ENCODE peak calls at places on chromosomes 4 and X, in ten cellular contexts. G is heart left ventricle, R is A549, N is esophagus squamous epithelium, B is breast epithelium, J is body of pancreas, Y is ovary, W is IMR-90, C is stomach, M is uterus. P is an unnamed sample.

GRCh38 chr4:38591617-38592337 is 72.2 kb upstream of the KLF3 start:
- DNase-seq in B (peak), C (no peak), Y (no peak), M (peak), G (no peak), R (no peak), W (no peak), N (no peak), J (no peak), P (no peak)

GRCh38 chrX:42976729-42977366 is 198.9 kb upstream of the PPP1R2C start:
- DNase-seq in R (no peak), J (peak), C (peak), Y (no peak), N (no peak), B (no peak), W (no peak), G (no peak), M (no peak), P (no peak)

GRCh38 chr4:124948976-124949597 is 236.6 kb upstream of the ANKRD50 start:
- DNase-seq in C (peak), M (no peak), J (no peak), G (no peak), N (no peak), W (peak), Y (no peak), B (no peak), R (no peak), P (no peak)

GRCh38 chr4:177125656-177126055 is 184.0 kb upstream of the NEIL3 start:
- DNase-seq in Y (no peak), C (no peak), M (no peak), N (no peak), W (peak), B (no peak), R (no peak), G (no peak), J (no peak), P (no peak)

GRCh38 chrX:68634649-68635227 is 12.7 kb upstream of the STARD8 start:
- DNase-seq in M (no peak), Y (no peak), J (no peak), G (no peak), C (no peak), R (no peak), B (no peak), N (no peak), W (peak), P (no peak)

GRCh38 chr4:93710101-93710846 is 118.3 kb upstream of the ATOH1 start:
- DNase-seq in G (no peak), M (no peak), Y (no peak), W (no peak), B (no peak), J (no peak), N (no peak), C (no peak), R (no peak), P (no peak)

GRCh38 chrX:78712381-78712780 is 35.1 kb upstream of the LPAR4 start:
- DNase-seq in N (no peak), J (no peak), C (no peak), Y (no peak), G (no peak), W (no peak), M (no peak), R (no peak), B (no peak), P (no peak)

GRCh38 chr4:119118397-119118796 is 17.2 kb upstream of the MYOZ2 start:
- DNase-seq in C (no peak), M (no peak), B (no peak), R (no peak), G (no peak), N (no peak), J (no peak), Y (no peak), W (no peak), P (no peak)

GRCh38 chrX:17939724-17940123 is 78.6 kb upstream of the RAI2 start:
- DNase-seq in Y (no peak), N (no peak), G (no peak), B (no peak), W (no peak), R (no peak), C (no peak), J (peak), M (peak), P (no peak)

GRCh38 chr4:2101346-2102044 is 42.4 kb downstream of the NAT8L start:
- DNase-seq in W (peak), R (no peak), G (no peak), Y (no peak), B (no peak), J (no peak), M (no peak), C (no peak), N (no peak), P (no peak)

GRCh38 chr4:2512396-2513135 is 23.9 kb upstream of the FAM193A start:
- DNase-seq in N (no peak), Y (no peak), W (no peak), R (no peak), G (no peak), M (no peak), J (no peak), C (no peak), B (no peak), P (no peak)

GRCh38 chr4:108081251-108081650 is 87.5 kb downstream of the LEF1 start:
- DNase-seq in B (no peak), J (no peak), M (no peak), G (no peak), C (no peak), R (no peak), Y (no peak), N (no peak), W (no peak), P (no peak)

GRCh38 chr4:158822348-158822747 is 53.5 kb downstream of the FNIP2 start:
- DNase-seq in Y (no peak), R (no peak), C (no peak), J (no peak), M (no peak), W (no peak), G (no peak), B (no peak), N (no peak), P (no peak)

GRCh38 chrX:46236411-46236810 is 308.8 kb downstream of the ZNF674 start:
- DNase-seq in J (no peak), N (no peak), B (no peak), G (no peak), M (no peak), C (no peak), Y (no peak), W (no peak), R (no peak), P (no peak)

GRCh38 chr4:180960758-180961401 is 1282.3 kb upstream of the TENM3 start:
- DNase-seq in M (no peak), J (no peak), W (no peak), N (no peak), C (no peak), B (no peak), Y (no peak), G (no peak), R (no peak), P (no peak)

GRCh38 chrX:16239211-16239610 is 71.9 kb downstream of the MAGEB17 start:
- DNase-seq in R (peak), W (peak), G (no peak), C (no peak), B (no peak), N (no peak), J (no peak), M (no peak), Y (no peak), P (no peak)

GRCh38 chr4:136025540-136025939 is 1506.8 kb downstream of the PCDH18 start:
- DNase-seq in M (no peak), B (no peak), W (no peak), J (no peak), R (no peak), Y (no peak), N (no peak), C (no peak), G (no peak), P (no peak)

GRCh38 chr4:139684351-139684750 is 18.7 kb downstream of the MGST2 start:
- DNase-seq in N (no peak), C (no peak), G (no peak), W (no peak), R (no peak), Y (no peak), J (no peak), B (no peak), M (no peak), P (no peak)

GRCh38 chr4:84481879-84482245 is 17.2 kb downstream of the NKX6-1 start:
- DNase-seq in N (no peak), Y (no peak), B (no peak), J (no peak), M (no peak), C (no peak), G (no peak), W (no peak), R (no peak), P (no peak)

GRCh38 chr4:27239651-27240050 is 379.0 kb downstream of the STIM2 start:
- DNase-seq in W (no peak), R (no peak), N (no peak), Y (no peak), J (no peak), B (no peak), G (no peak), C (no peak), M (no peak), P (no peak)

GRCh38 chr4:136748777-136749176 is 783.5 kb downstream of the PCDH18 start:
- DNase-seq in N (no peak), G (no peak), R (no peak), C (no peak), M (no peak), J (no peak), Y (no peak), B (no peak), W (peak), P (no peak)

GRCh38 chr4:182085051-182085480 is 158.1 kb upstream of the TENM3 start:
- DNase-seq in M (no peak), C (no peak), B (no peak), R (no peak), G (no peak), J (no peak), Y (no peak), N (no peak), W (no peak), P (no peak)

GRCh38 chr4:4990857-4991540 is 28.3 kb downstream of the CYTL1 start:
- DNase-seq in N (no peak), C (peak), B (no peak), G (peak), R (peak), W (peak), J (peak), Y (peak), M (peak), P (no peak)

GRCh38 chrX:23202316-23202715 is 132.3 kb upstream of the PTCHD1 start:
- DNase-seq in C (no peak), M (no peak), Y (no peak), G (no peak), N (no peak), W (no peak), R (no peak), B (no peak), J (no peak), P (no peak)

GRCh38 chrX:110795645-110796510 is at the start of gene CHRDL1:
- DNase-seq in C (no peak), R (peak), N (no peak), Y (peak), B (no peak), J (peak), G (no peak), W (no peak), M (peak), P (no peak)

GRCh38 chrX:132231587-132231986 is 12.3 kb upstream of the RAP2C start:
- DNase-seq in N (no peak), R (no peak), J (no peak), W (no peak), B (no peak), G (no peak), M (no peak), Y (no peak), C (no peak), P (no peak)

GRCh38 chrX:130726661-130727060 is 176.3 kb downstream of the ENOX2 start:
- DNase-seq in M (no peak), J (no peak), N (no peak), Y (no peak), C (no peak), B (no peak), R (no peak), W (peak), G (no peak), P (no peak)

GRCh38 chr4:175054980-175055379 is 136.8 kb downstream of the ADAM29 start:
- DNase-seq in Y (no peak), B (no peak), G (no peak), M (no peak), W (no peak), C (no peak), N (no peak), R (no peak), J (no peak), P (no peak)

GRCh38 chrX:149461746-149462145 is 43.4 kb downstream of the IDS start:
- DNase-seq in B (no peak), W (no peak), M (no peak), G (no peak), J (no peak), C (no peak), Y (no peak), N (no peak), R (no peak), P (no peak)

GRCh38 chr4:22363071-22363470 is 152.8 kb downstream of the ADGRA3 start:
- DNase-seq in M (no peak), N (no peak), R (no peak), B (no peak), C (no peak), J (no peak), G (no peak), Y (no peak), W (peak), P (no peak)

GRCh38 chr4:1045595-1046201 is 34.3 kb downstream of the FGFRL1 start:
- DNase-seq in N (no peak), C (no peak), J (peak), B (no peak), M (peak), W (no peak), R (no peak), Y (peak), G (peak), P (peak)

GRCh38 chr4:110087116-110087708 is 111.2 kb downstream of the ELOVL6 start:
- DNase-seq in W (peak), M (no peak), G (no peak), R (no peak), Y (no peak), N (no peak), B (no peak), J (no peak), C (no peak), P (no peak)

GRCh38 chrX:152642931-152643525 is 5.3 kb downstream of the GABRQ start:
- DNase-seq in R (no peak), C (no peak), M (no peak), G (no peak), Y (no peak), W (no peak), J (no peak), N (no peak), B (no peak), P (no peak)

GRCh38 chr4:74501579-74501978 is 56.6 kb downstream of the AREG start:
- DNase-seq in Y (no peak), M (no peak), B (no peak), W (peak), R (no peak), G (no peak), C (no peak), N (no peak), J (no peak), P (no peak)

GRCh38 chrX:84487365-84488353 is 14.6 kb downstream of the HDX start:
- DNase-seq in R (no peak), W (no peak), J (no peak), M (no peak), C (no peak), G (no peak), Y (no peak), N (no peak), B (no peak), P (no peak)

GRCh38 chr4:19051751-19052296 is 1030.3 kb upstream of the LCORL start:
- DNase-seq in M (no peak), G (no peak), B (no peak), R (no peak), W (no peak), C (no peak), N (no peak), Y (no peak), J (no peak), P (no peak)

GRCh38 chr4:147567276-147567675 is 49.9 kb upstream of the TMEM184C start:
- DNase-seq in M (no peak), B (no peak), J (no peak), R (no peak), N (no peak), G (no peak), Y (no peak), W (no peak), C (no peak), P (no peak)

GRCh38 chr4:71382569-71383560 is 44.0 kb downstream of the SLC4A4 start:
- DNase-seq in J (no peak), N (no peak), M (no peak), Y (no peak), G (no peak), W (peak), B (no peak), R (no peak), C (no peak), P (no peak)

GRCh38 chrX:107205770-107206696 is at the start of the genes DNAAF6 and NUP62CL:
- DNase-seq in W (no peak), Y (peak), C (peak), R (peak), N (peak), J (peak), G (peak), B (peak), M (peak), P (peak)
- TF ChIP-seq POLR2A in W (no peak), Y (no peak), C (no peak), R (peak), N (no peak), J (peak), G (no peak), B (no peak), M (no peak), P (no peak)

DNA sequence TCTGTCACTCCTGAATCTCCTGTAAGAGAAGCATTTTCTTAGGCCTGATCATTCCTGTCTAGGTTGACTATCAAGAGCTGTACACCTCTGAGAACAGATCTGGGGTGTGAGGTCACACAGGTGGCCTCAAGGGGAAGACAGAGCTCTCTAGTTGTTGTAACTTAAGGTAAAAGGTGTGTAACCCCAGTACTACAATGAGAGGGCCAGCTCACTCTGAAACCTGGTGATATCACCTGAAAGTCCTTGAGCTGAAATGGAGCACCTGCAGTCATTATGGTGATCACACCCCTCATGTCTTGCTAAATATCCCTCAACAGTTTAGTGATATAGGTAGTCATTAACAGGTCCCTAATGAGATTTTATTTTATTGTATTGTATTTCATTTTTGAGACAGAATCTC is 8.8 kb upstream of the FAM9C start:
- DNase-seq in C (no peak), R (no peak), B (no peak), J (no peak), M (no peak), Y (no peak), G (no peak), N (no peak), W (no peak), P (no peak)
- H3K27ac ChIP-seq in C (no peak), R (no peak), B (no peak), J (no peak), M (no peak), Y (no peak), G (no peak), N (no peak), W (no peak), P (no peak)

GRCh38 chr4:57865264-57865663 is 755.1 kb upstream of the IGFBP7 start:
- DNase-seq in N (no peak), C (no peak), Y (no peak), W (no peak), R (no peak), B (no peak), M (no peak), G (no peak), J (no peak), P (no peak)
- TF ChIP-seq POLR2A in N (no peak), C (no peak), Y (no peak), W (no peak), R (no peak), B (no peak), M (no peak), G (no peak), J (no peak), P (no peak)

DNA sequence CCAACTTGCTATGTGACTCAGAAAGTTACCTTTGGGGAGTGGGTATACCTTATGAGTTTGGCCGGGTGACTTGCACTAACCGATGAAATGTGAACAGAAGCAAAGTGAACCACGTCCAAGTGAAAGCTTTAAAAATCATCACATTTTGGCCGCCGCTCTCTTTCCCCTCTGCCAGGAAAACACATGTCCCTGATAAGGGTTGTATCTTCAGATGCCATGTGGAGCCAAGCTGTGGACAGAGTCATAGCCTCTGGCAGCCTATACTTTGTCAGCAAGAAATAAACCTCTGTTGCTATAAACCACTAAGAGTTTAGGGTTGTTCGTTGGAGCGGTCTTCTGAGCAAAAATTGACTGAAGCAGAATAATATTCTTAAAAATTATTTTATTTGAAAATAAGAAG is 92.3 kb downstream of the PRDM5 start:
- DNase-seq in W (peak), Y (peak), M (no peak), B (no peak), N (no peak), C (no peak), J (no peak), G (peak), R (no peak), P (no peak)
- H3K27ac ChIP-seq in W (no peak), Y (no peak), M (no peak), B (no peak), N (no peak), C (no peak), J (no peak), G (peak), R (no peak), P (no peak)

GRCh38 chr4:7970031-7970946 is 30.6 kb upstream of the AFAP1 start:
- DNase-seq in G (no peak), W (peak), B (peak), J (no peak), N (no peak), Y (peak), R (no peak), M (peak), C (peak), P (peak)
- TF ChIP-seq POLR2A in G (no peak), W (no peak), B (no peak), J (no peak), N (no peak), Y (no peak), R (no peak), M (no peak), C (no peak), P (no peak)

GRCh38 chr4:98482847-98483806 is 175.3 kb downstream of the TSPAN5 start:
- DNase-seq in B (no peak), Y (no peak), C (no peak), W (peak), J (no peak), R (peak), G (no peak), M (no peak), N (no peak), P (no peak)
- H3K27ac ChIP-seq in B (no peak), Y (no peak), C (peak), W (peak), J (no peak), R (peak), G (no peak), M (no peak), N (no peak), P (no peak)

P was measured in Peyer's patch.